ENCODE peak calls at places on chromosomes 2 and 18, in nine cellular contexts. T, Z, Q, G, E, H, K, C and S are unnamed samples.

GRCh38 chr2:9378433-9379371 is 44.6 kb downstream of the ITGB1BP1 start:
- DNase-seq in T (no peak), Z (peak; percentile 85), Q (no peak), G (peak; percentile 90), E (no peak), H (peak; percentile 52), K (peak; percentile 77), C (peak; percentile 81), S (no peak)

GRCh38 chr18:49664086-49664890 is 102.4 kb downstream of the LIPG start:
- DNase-seq in T (peak; percentile 68), Z (peak; percentile 59), Q (peak; percentile 14), G (no peak), E (no peak), H (peak; percentile 65), K (no peak), C (peak; percentile 41), S (no peak)

GRCh38 chr2:174005801-174006419 is 40.7 kb upstream of the SP3 start:
- DNase-seq in T (no peak), Z (no peak), Q (no peak), G (no peak), E (no peak), H (no peak), K (no peak), C (no peak), S (no peak)

GRCh38 chr2:236667526-236667925 is 97.9 kb downstream of the ACKR3 start:
- DNase-seq in T (no peak), Z (no peak), Q (no peak), G (no peak), E (no peak), H (no peak), K (no peak), C (no peak), S (no peak)

GRCh38 chr2:212357606-212358005 is 181.0 kb downstream of the ERBB4 start:
- DNase-seq in T (no peak), Z (no peak), Q (no peak), G (no peak), E (no peak), H (no peak), K (no peak), C (no peak), S (no peak)

GRCh38 chr2:32836961-32837360 is 109.8 kb upstream of the LTBP1 start:
- DNase-seq in T (no peak), Z (no peak), Q (no peak), G (no peak), E (no peak), H (no peak), K (no peak), C (no peak), S (no peak)

GRCh38 chr2:240468300-240469238 is 33.1 kb downstream of the GPC1 start:
- DNase-seq in T (no peak), Z (no peak), Q (no peak), G (no peak), E (peak; percentile 14), H (peak; percentile 23), K (no peak), C (peak; percentile 16), S (no peak)

GRCh38 chr2:60745761-60746160 is 10.3 kb upstream of the PAPOLG start:
- DNase-seq in T (no peak), Z (no peak), Q (no peak), G (no peak), E (no peak), H (no peak), K (no peak), C (no peak), S (no peak)

GRCh38 chr18:3502650-3503049 is 52.7 kb downstream of the TGIF1 start:
- DNase-seq in T (no peak), Z (no peak), Q (no peak), G (no peak), E (no peak), H (no peak), K (no peak), C (no peak), S (no peak)

GRCh38 chr2:567865-568638 is 109.2 kb downstream of the TMEM18 start:
- DNase-seq in T (no peak), Z (peak; percentile 28), Q (no peak), G (no peak), E (no peak), H (no peak), K (peak; percentile 64), C (peak; percentile 81), S (no peak)

GRCh38 chr2:35819053-35819452 is 536.5 kb upstream of the CRIM1 start:
- DNase-seq in T (no peak), Z (no peak), Q (peak; percentile 16), G (no peak), E (no peak), H (no peak), K (no peak), C (no peak), S (no peak)

GRCh38 chr2:196954001-196954400 is 27.5 kb upstream of the PGAP1 start:
- DNase-seq in T (no peak), Z (no peak), Q (no peak), G (no peak), E (no peak), H (no peak), K (no peak), C (no peak), S (no peak)

DNA sequence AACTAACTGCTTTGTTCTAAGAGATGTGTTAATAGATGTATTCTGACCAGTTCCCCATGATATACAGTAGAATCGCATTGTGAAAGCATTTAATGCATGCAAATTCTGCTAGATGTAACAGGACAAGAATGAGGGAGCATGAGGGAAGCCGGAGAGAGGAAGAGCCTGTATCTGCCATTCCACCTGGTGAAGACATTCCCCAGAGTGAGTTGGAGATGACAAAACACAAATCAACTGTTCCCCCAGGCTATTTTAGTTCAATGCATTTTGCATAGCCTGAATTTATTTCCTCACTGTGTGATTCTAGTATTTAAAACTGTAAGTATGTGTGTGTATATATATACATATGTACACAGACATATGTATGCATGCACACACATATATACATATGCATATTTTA is 54.7 kb downstream of the CCDC68 start:
- DNase-seq in T (no peak), Z (no peak), Q (no peak), G (no peak), E (no peak), H (no peak), K (no peak), C (no peak), S (no peak)
- TF ChIP-seq CTCF in T (no peak), Z (no peak), Q (no peak), G (no peak), E (no peak), H (no peak), K (no peak), C (no peak), S (no peak)

DNA sequence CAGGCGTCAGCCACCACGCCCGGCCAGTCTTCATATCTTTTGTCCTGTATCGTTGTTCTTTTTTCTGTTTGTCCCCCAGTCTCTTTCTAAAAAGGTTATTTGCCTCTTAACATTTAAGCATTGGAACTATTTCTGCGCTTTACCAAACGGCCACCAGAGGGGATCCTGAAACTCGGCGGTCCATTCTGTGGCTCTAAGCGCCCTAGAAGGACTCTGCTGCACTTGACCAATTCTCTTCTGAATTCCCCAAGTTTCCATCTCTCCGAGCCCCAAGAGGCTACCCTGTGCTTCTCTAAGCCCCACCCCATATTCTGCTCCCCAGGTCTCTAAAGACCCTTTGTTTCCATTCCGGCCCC is 33.1 kb upstream of the REG3G start:
- DNase-seq in T (no peak), Z (no peak), Q (peak; percentile 53), G (no peak), E (peak; percentile 17), H (peak; percentile 64), K (peak; percentile 2), C (no peak), S (peak; percentile 41)
- TF ChIP-seq CTCF in T (no peak), Z (no peak), Q (peak; percentile 59), G (peak; percentile 18), E (peak; percentile 74), H (peak; percentile 73), K (peak; percentile 34), C (no peak), S (no peak)

DNA sequence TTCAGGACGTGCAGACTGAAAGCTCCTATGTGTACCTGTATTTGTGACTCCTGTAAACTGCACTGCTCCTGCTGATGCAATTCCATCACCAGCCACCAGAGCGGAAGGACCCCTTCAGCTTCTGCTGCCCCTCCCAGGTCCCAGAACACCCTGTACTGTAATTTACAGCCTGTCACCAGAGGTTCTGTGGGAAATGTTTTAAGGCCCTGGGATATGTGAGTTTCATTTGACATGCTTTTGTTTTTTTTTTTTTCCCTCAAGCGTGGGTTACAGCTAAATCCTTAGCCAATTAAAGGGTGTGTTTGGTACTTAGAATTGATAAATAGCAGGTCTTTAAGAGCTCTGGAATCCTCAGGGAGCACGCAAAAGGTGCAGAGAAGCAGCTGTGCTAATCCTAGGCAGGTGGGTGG is 79.4 kb downstream of the KCTD1 start:
- DNase-seq in T (no peak), Z (no peak), Q (peak; percentile 71), G (no peak), E (peak; percentile 30), H (peak; percentile 76), K (no peak), C (no peak), S (peak; percentile 43)
- TF ChIP-seq CTCF in T (peak; percentile 21), Z (peak; percentile 62), Q (peak; percentile 81), G (peak; percentile 23), E (peak; percentile 70), H (peak; percentile 79), K (peak; percentile 61), C (no peak), S (peak; percentile 18)

GRCh38 chr2:39732492-39732891 is 46.6 kb downstream of the THUMPD2 start:
- DNase-seq in T (no peak), Z (no peak), Q (no peak), G (no peak), E (no peak), H (no peak), K (no peak), C (no peak), S (no peak)

GRCh38 chr2:39734451-39734850 is 44.6 kb downstream of the THUMPD2 start:
- DNase-seq in T (no peak), Z (no peak), Q (no peak), G (no peak), E (no peak), H (no peak), K (no peak), C (no peak), S (no peak)

GRCh38 chr2:39730685-39731302 is 48.3 kb downstream of the THUMPD2 start:
- DNase-seq in T (no peak), Z (no peak), Q (no peak), G (peak; percentile 35), E (no peak), H (no peak), K (peak; percentile 35), C (no peak), S (peak; percentile 42)

GRCh38 chr2:39731546-39731945 is 47.5 kb downstream of the THUMPD2 start:
- DNase-seq in T (no peak), Z (no peak), Q (no peak), G (no peak), E (no peak), H (no peak), K (no peak), C (no peak), S (no peak)

DNA sequence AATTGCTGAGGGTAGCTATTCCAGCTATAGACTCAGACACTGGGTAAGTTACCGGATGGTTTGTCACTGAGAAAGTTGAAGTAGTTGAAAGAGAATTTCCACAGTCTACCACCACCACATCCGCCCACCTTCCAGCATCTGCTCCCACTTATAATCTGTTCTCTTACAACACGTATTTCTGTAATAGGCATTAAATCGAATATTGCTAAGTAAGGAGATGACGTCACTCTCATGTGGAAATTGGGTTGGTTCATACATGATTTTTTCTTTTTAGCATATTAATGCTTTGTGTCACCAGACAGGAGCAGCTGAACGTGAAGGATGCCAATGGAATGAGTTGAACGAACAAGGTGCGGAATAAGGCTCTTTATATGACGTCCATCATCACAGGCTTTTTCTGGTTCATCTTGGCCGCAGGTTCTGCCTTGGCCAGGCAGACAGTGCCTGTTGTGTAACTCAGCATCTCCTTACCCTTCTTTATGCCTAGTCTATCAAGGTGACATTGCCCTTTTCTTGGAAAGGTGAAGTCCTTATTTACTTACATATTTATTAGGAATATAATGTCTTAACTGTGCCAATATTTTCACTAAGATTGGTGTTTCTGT is 45.9 kb downstream of the THUMPD2 start:
- DNase-seq in T (no peak), Z (no peak), Q (no peak), G (no peak), E (no peak), H (no peak), K (no peak), C (no peak), S (no peak)
- TF ChIP-seq CTCF in T (no peak), Z (no peak), Q (no peak), G (no peak), E (no peak), H (no peak), K (no peak), C (no peak), S (no peak)